ENCODE peak calls at places on chromosomes 16 and 17, in seven cellular contexts. W is transverse colon, P is endothelial cell of umbilical vein, M is stomach, E is K562, R is HepG2, X is sigmoid colon. Q is an unnamed sample.

GRCh38 chr17:68424861-68425260 is 32.4 kb downstream of the WIPI1 start:
- DNase-seq in M (no peak), X (no peak), W (no peak), E (no peak), P (no peak), R (no peak), Q (no peak)

GRCh38 chr16:2854700-2855309 is 3.2 kb downstream of the PRSS22 start:
- DNase-seq in X (no peak), W (no peak), R (no peak), E (peak; percentile 61), M (no peak), P (no peak), Q (peak; percentile 7)

GRCh38 chr16:56190903-56191806 is at the start of gene GNAO1:
- DNase-seq in P (peak; percentile 12), X (peak; percentile 91), W (peak; percentile 56), E (peak; percentile 92), R (no peak), M (peak; percentile 61), Q (peak; percentile 85)

GRCh38 chr16:56849690-56850680 is 15.0 kb upstream of the SLC12A3 start:
- DNase-seq in X (no peak), P (no peak), R (peak; percentile 84), W (no peak), E (no peak), M (no peak), Q (peak; percentile 45)

GRCh38 chr17:32849879-32850278 is 27.0 kb downstream of the MYO1D start:
- DNase-seq in W (no peak), M (no peak), E (no peak), X (no peak), R (no peak), P (no peak), Q (no peak)

GRCh38 chr17:46264456-46265198 is 30.3 kb upstream of the LRRC37A start:
- DNase-seq in W (no peak), R (peak; percentile 56), X (no peak), E (peak; percentile 12), M (no peak), P (no peak), Q (no peak)

GRCh38 chr16:68786685-68787418 is 49.8 kb downstream of the CDH1 start:
- DNase-seq in M (no peak), P (no peak), W (peak; percentile 19), R (peak; percentile 95), E (no peak), X (peak; percentile 88), Q (no peak)

GRCh38 chr17:28547096-28547622 is 5.3 kb downstream of the UNC119 start:
- DNase-seq in W (no peak), M (no peak), R (no peak), P (no peak), X (no peak), E (no peak), Q (peak; percentile 81)

GRCh38 chr16:49532243-49532870 is 158.8 kb downstream of the C16orf78 start:
- DNase-seq in R (no peak), E (no peak), X (no peak), P (no peak), M (no peak), W (no peak), Q (peak; percentile 47)

GRCh38 chr16:87360862-87361610 is 22.5 kb downstream of the FBXO31 start:
- DNase-seq in R (no peak), W (no peak), P (no peak), E (no peak), X (no peak), M (no peak), Q (no peak)

GRCh38 chr16:30464078-30464477 is 8.5 kb upstream of the ITGAL start:
- DNase-seq in P (no peak), E (no peak), W (no peak), X (no peak), R (no peak), M (no peak), Q (no peak)

GRCh38 chr17:2892305-2892971 is 96.2 kb downstream of the RAP1GAP2 start:
- DNase-seq in M (peak; percentile 74), P (peak; percentile 19), E (no peak), R (peak; percentile 70), X (no peak), W (peak; percentile 34), Q (no peak)

GRCh38 chr16:27226476-27226875 is 23.1 kb downstream of the KDM8 start:
- DNase-seq in E (no peak), R (no peak), X (no peak), M (no peak), P (no peak), W (no peak), Q (peak; percentile 75)

GRCh38 chr16:83356266-83356665 is 451.5 kb upstream of the HSBP1 start:
- DNase-seq in E (peak; percentile 56), R (peak; percentile 56), X (no peak), W (no peak), M (no peak), P (peak; percentile 70), Q (no peak)

GRCh38 chr16:6852643-6853042 is 480.0 kb upstream of the RBFOX1 start:
- DNase-seq in W (no peak), P (no peak), E (peak; percentile 5), M (no peak), X (no peak), R (no peak), Q (no peak)

GRCh38 chr17:43932357-43932756 is 9.9 kb downstream of the PPY start:
- DNase-seq in M (no peak), X (no peak), R (no peak), P (no peak), W (no peak), E (no peak), Q (no peak)

GRCh38 chr16:57619606-57620315 is 8.7 kb upstream of the ADGRG1 start:
- DNase-seq in E (no peak), P (no peak), R (peak; percentile 46), W (peak; percentile 83), M (peak; percentile 85), X (peak; percentile 35), Q (peak; percentile 67)

GRCh38 chr16:83185902-83186301 is 559.1 kb downstream of the CDH13 start:
- DNase-seq in W (no peak), E (no peak), R (no peak), M (no peak), X (no peak), P (no peak), Q (no peak)

GRCh38 chr17:76179496-76180467 is 38.7 kb upstream of the FOXJ1 start:
- DNase-seq in W (no peak), M (no peak), P (no peak), X (no peak), E (peak; percentile 49), R (no peak), Q (no peak)

GRCh38 chr17:77285594-77286390 is 145.0 kb downstream of the SEC14L1 start:
- DNase-seq in P (no peak), X (peak; percentile 78), R (peak; percentile 70), W (peak; percentile 81), E (no peak), M (peak; percentile 85), Q (peak; percentile 91)

GRCh38 chr17:77287432-77288068 is 146.8 kb downstream of the SEC14L1 start:
- DNase-seq in R (peak; percentile 65), X (peak; percentile 79), W (peak; percentile 70), P (peak; percentile 39), E (no peak), M (peak; percentile 83), Q (no peak)

GRCh38 chr17:77288115-77288619 is 147.4 kb downstream of the SEC14L1 start:
- DNase-seq in E (no peak), W (peak; percentile 43), M (no peak), P (no peak), R (no peak), X (no peak), Q (no peak)

GRCh38 chr17:77286641-77287431 is 146.1 kb downstream of the SEC14L1 start:
- DNase-seq in P (no peak), E (no peak), R (peak; percentile 100), M (peak; percentile 88), W (peak; percentile 88), X (peak; percentile 87), Q (no peak)

GRCh38 chr17:77286391-77286640 is 145.5 kb downstream of the SEC14L1 start:
- DNase-seq in M (no peak), R (no peak), E (no peak), X (no peak), W (no peak), P (no peak), Q (no peak)
- H3K4me1 ChIP-seq in M (peaks cover 72% of the 10 kb centered on the region), R (peaks cover 70% of the 10 kb centered on the region), E (peaks cover 22% of the 10 kb centered on the region), X (peaks cover 30% of the 10 kb centered on the region), W (peaks cover 63% of the 10 kb centered on the region), P (peaks cover 17% of the 10 kb centered on the region), Q (peaks cover 32% of the 10 kb centered on the region)

DNA sequence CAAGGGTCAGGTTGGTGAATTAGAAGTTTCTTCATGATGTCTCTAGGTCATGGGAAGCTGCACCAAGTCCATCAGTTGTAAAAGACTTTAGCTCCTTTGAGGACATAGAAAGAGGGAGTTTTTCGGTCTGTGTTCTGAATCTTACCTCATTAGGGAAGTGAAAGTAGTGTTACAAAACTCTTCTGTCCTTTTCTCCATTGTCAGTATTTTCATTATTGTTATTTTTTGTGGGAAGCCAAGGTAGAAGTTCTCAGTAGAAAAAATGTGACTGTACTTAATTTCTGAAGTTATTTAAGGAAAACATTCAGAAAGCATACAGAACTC is 24.2 kb downstream of the MAP3K3 start:
- DNase-seq in X (no peak), E (no peak), M (no peak), P (no peak), R (no peak), W (no peak), Q (no peak)
- TF ChIP-seq POLR2AphosphoS5 in X (no peak), E (no peak), M (no peak), P (no peak), R (no peak), W (no peak), Q (no peak)

GRCh38 chr16:16863672-16864071 is 484.7 kb downstream of the NPIPA7 start:
- DNase-seq in M (no peak), X (no peak), E (no peak), P (no peak), W (no peak), R (no peak), Q (no peak)

GRCh38 chr16:16861546-16861945 is 482.6 kb downstream of the NPIPA7 start:
- DNase-seq in R (peak; percentile 49), X (no peak), E (peak; percentile 42), M (peak; percentile 45), W (peak; percentile 49), P (no peak), Q (no peak)

GRCh38 chr16:16867994-16868393 is 489.1 kb downstream of the NPIPA7 start:
- DNase-seq in P (no peak), M (no peak), R (no peak), E (no peak), X (no peak), W (no peak), Q (no peak)

GRCh38 chr16:16865374-16865773 is 486.4 kb downstream of the NPIPA7 start:
- DNase-seq in P (no peak), E (no peak), W (no peak), R (no peak), X (no peak), M (no peak), Q (no peak)

DNA sequence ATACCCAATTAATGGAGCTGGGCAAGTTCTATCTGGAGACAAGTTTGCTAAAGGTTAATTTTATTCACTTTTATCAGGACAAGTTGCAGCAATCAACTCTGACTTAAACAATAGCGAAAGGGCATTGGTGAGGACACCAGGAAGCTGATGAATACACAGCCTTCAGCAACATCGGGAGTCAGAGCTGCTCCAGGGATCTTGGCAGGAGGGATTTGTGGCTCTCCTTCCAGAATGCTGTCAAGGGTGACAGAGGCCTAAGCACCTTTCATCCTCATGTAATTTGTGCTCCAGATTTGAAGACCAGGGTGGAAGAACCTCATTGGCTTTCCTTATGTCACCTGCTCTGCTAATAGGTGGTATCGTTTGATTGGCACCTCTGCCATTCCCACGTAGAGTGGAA is 485.6 kb downstream of the NPIPA7 start:
- DNase-seq in W (no peak), X (no peak), R (no peak), M (no peak), P (no peak), E (no peak), Q (no peak)
- H3K4me1 ChIP-seq in W (no peaks in the 10 kb centered on the region), X (no peaks in the 10 kb centered on the region), R (no peaks in the 10 kb centered on the region), M (no peaks in the 10 kb centered on the region), P (no peaks in the 10 kb centered on the region), E (no peaks in the 10 kb centered on the region), Q (no peaks in the 10 kb centered on the region)

GRCh38 chr16:646679-647172 is 2.4 kb upstream of the WDR90 start:
- DNase-seq in P (no peak), W (no peak), R (no peak), E (no peak), M (no peak), X (no peak), Q (no peak)
- TF ChIP-seq POLR2AphosphoS5 in P (no peak), W (no peak), R (peak; percentile 38), E (no peak), M (no peak), X (no peak), Q (no peak)